ENCODE peak calls at places on chromosomes 6 and 20, in seven cellular contexts. M is K562, Z is HCT116, X is H1, C is SK-N-SH, R is HepG2, T is GM12878. A is an unnamed sample.

GRCh38 chr6:25354078-25354940 is 75.1 kb downstream of the CARMIL1 start:
- DNase-seq in M (no peak), Z (no peak), X (no peak), C (no peak), R (no peak), T (no peak), A (no peak)

GRCh38 chr20:11453430-11453829 is 464.3 kb upstream of the BTBD3 start:
- DNase-seq in M (no peak), Z (no peak), X (no peak), C (no peak), R (no peak), T (no peak), A (peak)

GRCh38 chr6:43129434-43130194 is 41.5 kb upstream of the SRF start:
- DNase-seq in M (peak), Z (no peak), X (no peak), C (peak), R (peak), T (no peak), A (no peak)

GRCh38 chr20:20303742-20304141 is 64.2 kb upstream of the INSM1 start:
- DNase-seq in M (no peak), Z (no peak), X (no peak), C (no peak), R (no peak), T (no peak), A (no peak)

GRCh38 chr6:42988486-42989020 is 4.2 kb downstream of the PPP2R5D start:
- DNase-seq in M (no peak), Z (no peak), X (no peak), C (no peak), R (no peak), T (no peak), A (no peak)

GRCh38 chr6:146857960-146858308 is 259.2 kb downstream of the ADGB start:
- DNase-seq in M (peak), Z (no peak), X (no peak), C (peak), R (no peak), T (no peak), A (no peak)

GRCh38 chr6:47520282-47520681 is 42.7 kb downstream of the CD2AP start:
- DNase-seq in M (no peak), Z (no peak), X (no peak), C (no peak), R (peak), T (no peak), A (no peak)

GRCh38 chr6:148451690-148452089 is 109.1 kb downstream of the SASH1 start:
- DNase-seq in M (no peak), Z (no peak), X (no peak), C (no peak), R (no peak), T (no peak), A (no peak)

GRCh38 chr6:7446644-7447325 is 57.2 kb downstream of the RIOK1 start:
- DNase-seq in M (no peak), Z (no peak), X (no peak), C (no peak), R (peak), T (no peak), A (no peak)

GRCh38 chr6:149921361-149921760 is 1.6 kb downstream of the RAET1G start:
- DNase-seq in M (no peak), Z (no peak), X (no peak), C (no peak), R (no peak), T (no peak), A (no peak)

GRCh38 chr6:131831392-131831791 is 23.6 kb downstream of the ENPP1 start:
- DNase-seq in M (no peak), Z (no peak), X (no peak), C (no peak), R (no peak), T (no peak), A (no peak)

GRCh38 chr20:52985687-52986086 is 13.5 kb downstream of the TSHZ2 start:
- DNase-seq in M (no peak), Z (no peak), X (no peak), C (no peak), R (no peak), T (no peak), A (no peak)

GRCh38 chr20:23200914-23201313 is 114.8 kb upstream of the CD93 start:
- DNase-seq in M (peak), Z (peak), X (peak), C (peak), R (peak), T (no peak), A (peak)

GRCh38 chr6:21885532-21886089 is 292.1 kb downstream of the SOX4 start:
- DNase-seq in M (no peak), Z (no peak), X (no peak), C (peak), R (no peak), T (no peak), A (no peak)

GRCh38 chr20:53677447-53678314 is 84.0 kb upstream of the ZNF217 start:
- DNase-seq in M (peak), Z (no peak), X (no peak), C (no peak), R (peak), T (no peak), A (no peak)

GRCh38 chr6:145263807-145264206 is 471.5 kb downstream of the EPM2A start:
- DNase-seq in M (no peak), Z (no peak), X (no peak), C (peak), R (no peak), T (no peak), A (no peak)

GRCh38 chr6:87431263-87431662 is 23.5 kb downstream of the CFAP206 start:
- DNase-seq in M (no peak), Z (no peak), X (no peak), C (no peak), R (no peak), T (no peak), A (no peak)

GRCh38 chr6:150301871-150302800 is 66.7 kb upstream of the IYD start:
- DNase-seq in M (peak), Z (peak), X (no peak), C (no peak), R (peak), T (no peak), A (peak)

GRCh38 chr20:55014766-55015165 is 539.4 kb downstream of the DOK5 start:
- DNase-seq in M (no peak), Z (no peak), X (no peak), C (no peak), R (no peak), T (no peak), A (no peak)

GRCh38 chr6:33314515-33314942 is 651 bp upstream of the TAPBP start:
- DNase-seq in M (peak), Z (no peak), X (no peak), C (peak), R (peak), T (no peak), A (no peak)

GRCh38 chr6:41846666-41847237 is 48.4 kb downstream of the USP49 start:
- DNase-seq in M (peak), Z (peak), X (peak), C (peak), R (peak), T (peak), A (peak)

GRCh38 chr20:23588434-23589403 is 17.0 kb downstream of the CST9 start:
- DNase-seq in M (no peak), Z (no peak), X (no peak), C (no peak), R (no peak), T (no peak), A (no peak)

GRCh38 chr20:19327401-19327800 is 115.0 kb downstream of the SLC24A3 start:
- DNase-seq in M (no peak), Z (no peak), X (no peak), C (no peak), R (no peak), T (no peak), A (no peak)

GRCh38 chr6:29627762-29628418 is 5.1 kb downstream of the GABBR1 start:
- DNase-seq in M (peak), Z (no peak), X (peak), C (peak), R (no peak), T (no peak), A (no peak)

GRCh38 chr20:11178946-11179654 is 505.3 kb upstream of the JAG1 start:
- DNase-seq in M (no peak), Z (peak), X (no peak), C (no peak), R (peak), T (no peak), A (peak)

GRCh38 chr20:48381353-48382120 is 446.3 kb downstream of the PREX1 start:
- DNase-seq in M (no peak), Z (no peak), X (no peak), C (no peak), R (peak), T (no peak), A (no peak)

GRCh38 chr20:3161316-3162079 is 1.8 kb upstream of the FASTKD5 start:
- DNase-seq in M (no peak), Z (no peak), X (no peak), C (peak), R (peak), T (no peak), A (no peak)

GRCh38 chr20:3156811-3157619 is 2.6 kb downstream of the FASTKD5 start:
- DNase-seq in M (no peak), Z (no peak), X (no peak), C (no peak), R (no peak), T (peak), A (no peak)

GRCh38 chr20:3158968-3159431 is 665 bp downstream of the FASTKD5 start:
- DNase-seq in M (peak), Z (no peak), X (no peak), C (peak), R (no peak), T (no peak), A (no peak)

GRCh38 chr20:3160418-3160817 is 753 bp upstream of the FASTKD5 start:
- DNase-seq in M (no peak), Z (no peak), X (no peak), C (no peak), R (no peak), T (no peak), A (no peak)

GRCh38 chr20:3157817-3158216 is 1.8 kb downstream of the FASTKD5 start:
- DNase-seq in M (no peak), Z (no peak), X (no peak), C (no peak), R (no peak), T (no peak), A (no peak)
- H3K4me3 ChIP-seq in M (peak), Z (peak), X (no peak), C (peak), R (peak), T (peak), A (peak)

GRCh38 chr20:40966103-40966502 is 62.5 kb upstream of the TOP1 start:
- DNase-seq in M (no peak), Z (no peak), X (no peak), C (no peak), R (peak), T (no peak), A (peak)
- TF ChIP-seq CTCF in M (peak), Z (peak), X (peak), C (peak), R (peak), T (peak), A (peak)

GRCh38 chr20:42941629-42942028 is 248.1 kb downstream of the PTPRT start:
- DNase-seq in M (no peak), Z (no peak), X (no peak), C (no peak), R (no peak), T (no peak), A (no peak)

GRCh38 chr20:42938486-42939205 is 251.1 kb downstream of the PTPRT start:
- DNase-seq in M (no peak), Z (no peak), X (no peak), C (no peak), R (no peak), T (no peak), A (no peak)

GRCh38 chr20:42936482-42936881 is 253.2 kb downstream of the PTPRT start:
- DNase-seq in M (no peak), Z (no peak), X (no peak), C (no peak), R (no peak), T (no peak), A (no peak)
- TF ChIP-seq SIN3A in M (no peak), Z (no peak), X (no peak), C (no peak), R (no peak), T (no peak), A (no peak)

GRCh38 chr20:5797843-5798462 is 47.8 kb downstream of the SHLD1 start:
- DNase-seq in M (no peak), Z (no peak), X (no peak), C (no peak), R (no peak), T (peak), A (no peak)
- H3K4me3 ChIP-seq in M (no peak), Z (no peak), X (no peak), C (no peak), R (no peak), T (no peak), A (no peak)

GRCh38 chr6:51513891-51514290 is 573.5 kb downstream of the PKHD1 start:
- DNase-seq in M (no peak), Z (no peak), X (no peak), C (no peak), R (no peak), T (no peak), A (no peak)

GRCh38 chr6:51511081-51511480 is 576.3 kb downstream of the PKHD1 start:
- DNase-seq in M (no peak), Z (no peak), X (no peak), C (no peak), R (no peak), T (no peak), A (no peak)

GRCh38 chr6:51514396-51515051 is 572.9 kb downstream of the PKHD1 start:
- DNase-seq in M (no peak), Z (no peak), X (no peak), C (no peak), R (no peak), T (no peak), A (no peak)

GRCh38 chr6:51509597-51509996 is 577.8 kb downstream of the PKHD1 start:
- DNase-seq in M (no peak), Z (no peak), X (no peak), C (no peak), R (no peak), T (no peak), A (no peak)

DNA sequence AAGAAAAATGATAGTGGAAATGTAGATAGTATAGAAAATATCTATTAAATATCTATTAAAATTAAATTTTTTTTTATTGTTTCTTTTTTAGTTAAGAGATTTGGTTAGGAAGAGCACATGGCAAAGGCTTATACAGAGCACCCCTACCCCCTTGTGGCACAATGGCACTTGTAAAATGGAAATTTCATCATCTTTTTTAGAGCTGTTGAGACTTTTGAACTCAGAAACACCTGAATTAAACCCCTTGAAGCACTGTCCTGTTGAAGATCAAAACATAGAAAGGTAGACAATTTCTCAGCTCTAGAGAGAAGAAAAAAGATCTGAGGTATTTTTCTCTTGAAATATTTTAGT is 572.4 kb downstream of the PKHD1 start:
- DNase-seq in M (no peak), Z (no peak), X (no peak), C (peak), R (no peak), T (no peak), A (no peak)
- TF ChIP-seq CTCF in M (no peak), Z (no peak), X (peak), C (no peak), R (no peak), T (no peak), A (no peak)

GRCh38 chr20:43766395-43766794 is 39.6 kb upstream of the GTSF1L start:
- DNase-seq in M (no peak), Z (no peak), X (no peak), C (no peak), R (no peak), T (no peak), A (no peak)
- TF ChIP-seq SIN3A in M (no peak), Z (no peak), X (no peak), C (no peak), R (no peak), T (no peak), A (no peak)

GRCh38 chr20:58906111-58906510 is 53.6 kb downstream of the GNAS start:
- DNase-seq in M (no peak), Z (no peak), X (no peak), C (no peak), R (no peak), T (no peak), A (no peak)

GRCh38 chr20:58907481-58908137 is 55.1 kb downstream of the GNAS start:
- DNase-seq in M (peak), Z (no peak), X (no peak), C (peak), R (peak), T (peak), A (peak)

GRCh38 chr20:58908216-58908615 is 55.7 kb downstream of the GNAS start:
- DNase-seq in M (no peak), Z (no peak), X (no peak), C (no peak), R (no peak), T (no peak), A (no peak)

GRCh38 chr20:58905236-58905635 is 52.7 kb downstream of the GNAS start:
- DNase-seq in M (no peak), Z (no peak), X (no peak), C (no peak), R (no peak), T (no peak), A (no peak)

DNA sequence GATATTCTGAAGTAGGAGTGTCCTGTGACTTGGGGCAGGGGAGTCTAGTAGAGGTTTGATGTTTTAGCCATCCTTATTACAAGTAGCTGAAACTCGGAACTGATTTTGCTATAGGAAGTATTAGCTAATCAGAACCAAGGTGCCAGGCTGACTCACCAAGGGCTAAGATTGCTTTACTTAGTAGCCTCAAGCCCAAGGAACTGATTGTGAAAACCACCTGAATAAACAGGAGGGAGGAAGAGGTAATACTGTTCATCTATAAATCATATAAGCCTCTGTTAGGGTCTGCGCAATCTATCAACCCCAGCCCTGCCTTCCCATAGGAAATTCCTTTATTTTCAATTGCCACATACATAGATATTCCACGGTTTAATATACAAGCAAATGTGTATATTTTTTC is 54.4 kb downstream of the GNAS start:
- DNase-seq in M (no peak), Z (no peak), X (no peak), C (no peak), R (no peak), T (no peak), A (no peak)
- H3K4me3 ChIP-seq in M (no peak), Z (no peak), X (no peak), C (no peak), R (no peak), T (peak), A (no peak)

GRCh38 chr20:36399147-36399968 is 93.2 kb downstream of the DLGAP4 start:
- DNase-seq in M (peak), Z (peak), X (peak), C (peak), R (peak), T (no peak), A (peak)
- TF ChIP-seq CTCF in M (peak), Z (peak), X (peak), C (peak), R (peak), T (peak), A (peak)

A was measured in Panc1.